ENCODE peak calls at places on chromosomes 12 and 14, in six cellular contexts. K is hypothalamus; P is stimulated activated CD8-positive, alpha-beta memory T cell treated with anti-CD3 and anti-CD28 coated beads, Interleukin-15, amount 100 ng/mL, for 1 hour; G is upper lobe of left lung; N is KBM-7; Z is fibroblast of the aortic adventitia. L is an unnamed sample.
A peak's percentile ranks its signal among the peaks of the same experiment; 100 is the strongest.

GRCh38 chr12:103964805-103965204 is 867 bp upstream of the TDG start:
- DNase-seq in N (no peak), G (no peak), Z (peak; percentile 8), P (no peak), K (no peak), L (no peak)

GRCh38 chr14:97155320-97155719 is 358.1 kb downstream of the VRK1 start:
- DNase-seq in Z (no peak), K (no peak), P (no peak), G (no peak), N (no peak), L (no peak)

GRCh38 chr12:103654816-103655215 is 67.7 kb downstream of the STAB2 start:
- DNase-seq in G (no peak), P (no peak), K (no peak), N (no peak), Z (no peak), L (no peak)

GRCh38 chr12:57001448-57001906 is 4.9 kb downstream of the ZBTB39 start:
- DNase-seq in Z (peak; percentile 61), P (peak; percentile 35), N (peak; percentile 74), K (peak; percentile 42), G (peak; percentile 78), L (peak; percentile 31)

GRCh38 chr12:46485853-46486252 is 113.3 kb upstream of the SLC38A2 start:
- DNase-seq in N (no peak), K (no peak), Z (no peak), G (no peak), P (no peak), L (no peak)

GRCh38 chr12:121947966-121948365 is 29.6 kb downstream of the CFAP251 start:
- DNase-seq in N (no peak), K (no peak), Z (no peak), G (no peak), P (no peak), L (no peak)

GRCh38 chr14:89214221-89214965 is 202.6 kb downstream of the FOXN3 start:
- DNase-seq in K (peak; percentile 21), N (no peak), P (no peak), Z (no peak), G (peak; percentile 93), L (peak; percentile 85)

GRCh38 chr12:126483145-126484068 is 1418.2 kb downstream of the AACS start:
- DNase-seq in Z (peak; percentile 95), N (no peak), G (no peak), P (no peak), K (no peak), L (no peak)